ENCODE peak calls at places on chromosomes 3 and 15, in seven cellular contexts. C is frontal cortex; B is hippocampal formation; D is EL; P is stimulated activated CD4-positive, alpha-beta T cell treated with anti-CD3 and anti-CD28 coated beads, Interleukin-4, amount 100 ng/mL, for 48 hours; X is ovary; U is HT1080. W is an unnamed sample.

GRCh38 chr3:12139111-12139511 is 19.6 kb downstream of the TIMP4 start:
- DNase-seq in D (peak), P (no peak), C (no peak), B (no peak), U (peak), X (peak), W (no peak)

GRCh38 chr3:190339130-190339529 is 16.9 kb upstream of the CLDN1 start:
- DNase-seq in C (no peak), X (no peak), P (no peak), B (no peak), U (peak), D (peak), W (no peak)

GRCh38 chr3:151281671-151282334 is 3.5 kb upstream of the P2RY14 start:
- DNase-seq in P (no peak), C (no peak), D (no peak), B (no peak), X (no peak), U (no peak), W (no peak)

GRCh38 chr15:88031461-88031860 is 225.1 kb downstream of the NTRK3 start:
- DNase-seq in B (no peak), P (no peak), D (peak), C (no peak), X (no peak), U (peak), W (no peak)

GRCh38 chr15:29129221-29129620 is 140.4 kb downstream of the NSMCE3 start:
- DNase-seq in B (no peak), P (no peak), X (no peak), U (no peak), D (no peak), C (no peak), W (no peak)

GRCh38 chr3:88142094-88142624 is 7.6 kb upstream of the C3orf38 start:
- DNase-seq in C (no peak), P (no peak), B (no peak), U (no peak), X (no peak), D (peak), W (no peak)

GRCh38 chr3:194266658-194267005 is 84.5 kb downstream of the CPN2 start:
- DNase-seq in P (no peak), B (no peak), C (no peak), D (no peak), U (no peak), X (no peak), W (no peak)

GRCh38 chr3:105866656-105867653 is 1.9 kb downstream of the CBLB start:
- DNase-seq in B (no peak), C (no peak), X (no peak), P (no peak), D (peak), U (peak), W (peak)

GRCh38 chr3:190883973-190884832 is 21.7 kb upstream of the GMNC start:
- DNase-seq in B (peak), U (peak), P (peak), C (no peak), D (peak), X (peak), W (no peak)

GRCh38 chr3:179438836-179439235 is 12.4 kb downstream of the GNB4 start:
- DNase-seq in P (no peak), C (no peak), B (no peak), X (no peak), D (no peak), U (no peak), W (no peak)

GRCh38 chr3:14234197-14235002 is 55.8 kb downstream of the LSM3 start:
- DNase-seq in B (no peak), X (no peak), U (no peak), D (no peak), C (no peak), P (no peak), W (no peak)

GRCh38 chr3:88059380-88060160 is 515 bp downstream of the ZNF654 start:
- DNase-seq in X (peak), U (no peak), B (no peak), D (no peak), P (no peak), C (peak), W (no peak)

GRCh38 chr3:56118968-56119367 is 349.3 kb downstream of the ERC2 start:
- DNase-seq in P (no peak), X (no peak), C (no peak), D (no peak), U (no peak), B (no peak), W (no peak)

GRCh38 chr15:96303503-96304054 is 26.9 kb upstream of the NR2F2 start:
- DNase-seq in P (no peak), B (no peak), X (no peak), U (no peak), D (no peak), C (no peak), W (no peak)

GRCh38 chr3:178778579-178778978 is 242.3 kb downstream of the KCNMB2 start:
- DNase-seq in X (no peak), P (no peak), U (no peak), C (no peak), D (no peak), B (no peak), W (no peak)

GRCh38 chr3:65732060-65732933 is 306.4 kb downstream of the MAGI1 start:
- DNase-seq in U (peak), D (peak), X (no peak), P (no peak), C (peak), B (no peak), W (peak)

GRCh38 chr15:95017950-95018349 is 786.6 kb downstream of the MCTP2 start:
- DNase-seq in U (no peak), B (no peak), C (no peak), X (peak), P (no peak), D (no peak), W (no peak)

GRCh38 chr3:72999971-73000370 is 3.4 kb downstream of the PPP4R2 start:
- DNase-seq in C (no peak), P (no peak), D (peak), X (no peak), U (no peak), B (no peak), W (no peak)

W was measured in GM12892.